ENCODE peak calls at places on chromosomes 2 and 18, in eight cellular contexts. H, F, N, O, K, M, C and Q are unnamed samples.

GRCh38 chr2:54903736-54904554 is 146.3 kb downstream of the RTN4 start:
- DNase-seq in C (no peak), O (no peak), N (no peak), K (no peak), F (peak; percentile 54), M (no peak), H (peak; percentile 99), Q (peak; percentile 20)

GRCh38 chr2:46812381-46813024 is 103.1 kb downstream of the MCFD2 start:
- DNase-seq in H (peak; percentile 96), K (no peak), F (peak; percentile 41), N (peak; percentile 48), C (no peak), M (no peak), O (no peak), Q (no peak)

GRCh38 chr2:114762986-114763385 is 320.5 kb downstream of the DPP10 start:
- DNase-seq in H (no peak), O (no peak), K (no peak), N (no peak), F (no peak), M (no peak), C (no peak), Q (no peak)

GRCh38 chr2:43160778-43161177 is 65.6 kb downstream of the ZFP36L2 start:
- DNase-seq in C (no peak), N (no peak), H (no peak), F (peak; percentile 81), M (no peak), K (no peak), O (no peak), Q (no peak)

GRCh38 chr2:199798004-199798403 is 53.0 kb downstream of the FTCDNL1 start:
- DNase-seq in O (no peak), F (no peak), M (no peak), N (no peak), C (no peak), H (no peak), K (no peak), Q (no peak)

GRCh38 chr2:199814084-199814844 is 36.7 kb downstream of the FTCDNL1 start:
- DNase-seq in H (no peak), M (no peak), F (no peak), N (no peak), K (no peak), O (no peak), C (no peak), Q (no peak)

GRCh38 chr2:240225116-240225515 is 84.7 kb upstream of the OTOS start:
- DNase-seq in M (no peak), N (no peak), C (no peak), F (no peak), O (no peak), K (no peak), H (no peak), Q (no peak)

GRCh38 chr2:58436842-58437241 is 195.7 kb upstream of the FANCL start:
- DNase-seq in M (no peak), N (no peak), H (no peak), K (no peak), C (no peak), O (no peak), F (no peak), Q (no peak)

GRCh38 chr2:181686566-181687185 is 6.4 kb upstream of the NEUROD1 start:
- DNase-seq in M (no peak), K (no peak), H (no peak), C (no peak), F (no peak), N (no peak), O (no peak), Q (no peak)

GRCh38 chr2:127569274-127570065 is 34.0 kb downstream of the MYO7B start:
- DNase-seq in M (no peak), C (no peak), H (peak; percentile 76), O (no peak), F (no peak), K (no peak), N (no peak), Q (no peak)

GRCh38 chr2:100104718-100105677 is 37.4 kb downstream of the AFF3 start:
- DNase-seq in K (no peak), F (no peak), M (peak; percentile 34), O (peak; percentile 16), H (peak; percentile 11), C (peak; percentile 51), N (peak; percentile 85), Q (no peak)

GRCh38 chr2:72041638-72042111 is 106.0 kb downstream of the CYP26B1 start:
- DNase-seq in O (no peak), N (no peak), F (no peak), C (no peak), K (no peak), M (no peak), H (no peak), Q (no peak)

DNA sequence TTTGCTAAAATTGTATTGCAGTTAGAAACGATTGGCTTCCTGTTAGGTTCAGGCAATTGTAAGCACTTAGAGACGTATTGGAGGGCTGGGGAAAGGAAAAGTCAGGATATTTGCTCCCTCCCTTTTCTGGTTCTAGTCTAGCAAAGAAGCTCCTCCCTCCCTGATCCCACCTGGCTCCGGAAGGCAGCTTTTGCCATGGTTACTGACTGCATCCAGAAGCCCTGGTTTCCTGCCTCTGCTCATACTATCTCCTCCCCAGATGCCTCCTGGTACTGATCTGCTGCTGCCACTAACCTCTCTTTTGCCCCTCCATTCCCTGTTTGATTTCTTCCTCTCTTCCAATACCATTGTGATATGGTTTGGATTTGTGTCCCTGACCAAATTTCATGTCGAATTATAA is 275.9 kb downstream of the MREG start:
- DNase-seq in K (no peak), N (no peak), O (no peak), F (no peak), M (peak; percentile 74), C (no peak), H (no peak), Q (no peak)
- H3K9ac ChIP-seq in K (no peak overlapping the region), N (no peak overlapping the region), O (no peak overlapping the region), F (no peak overlapping the region), M (no peak overlapping the region), C (no peak overlapping the region), H (no peak overlapping the region), Q (no peak overlapping the region)

DNA sequence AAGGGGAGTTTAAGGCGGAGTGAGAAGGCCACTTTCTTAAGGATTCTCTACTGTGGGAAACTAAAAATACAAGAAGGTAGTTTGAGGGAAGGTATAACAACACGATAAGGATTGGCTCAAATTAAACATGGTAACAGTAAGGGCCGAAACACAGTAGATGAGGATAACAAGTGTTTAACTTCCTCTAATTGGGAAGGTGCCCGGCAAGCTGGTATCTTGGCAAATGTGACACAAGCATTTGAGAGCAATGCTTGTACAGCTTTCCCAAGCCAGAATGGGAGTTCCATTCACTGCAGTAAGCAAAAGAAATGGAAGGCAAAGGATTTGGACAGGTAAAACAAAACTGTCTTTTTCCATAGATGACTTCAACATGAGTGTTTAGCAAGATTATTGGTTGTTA is 19.8 kb downstream of the USP40 start:
- DNase-seq in K (no peak), M (no peak), O (no peak), H (no peak), C (no peak), N (no peak), F (no peak), Q (no peak)
- H3K9ac ChIP-seq in K (no peak overlapping the region), M (no peak overlapping the region), O (no peak overlapping the region), H (no peak overlapping the region), C (no peak overlapping the region), N (no peak overlapping the region), F (no peak overlapping the region), Q (no peak overlapping the region)

DNA sequence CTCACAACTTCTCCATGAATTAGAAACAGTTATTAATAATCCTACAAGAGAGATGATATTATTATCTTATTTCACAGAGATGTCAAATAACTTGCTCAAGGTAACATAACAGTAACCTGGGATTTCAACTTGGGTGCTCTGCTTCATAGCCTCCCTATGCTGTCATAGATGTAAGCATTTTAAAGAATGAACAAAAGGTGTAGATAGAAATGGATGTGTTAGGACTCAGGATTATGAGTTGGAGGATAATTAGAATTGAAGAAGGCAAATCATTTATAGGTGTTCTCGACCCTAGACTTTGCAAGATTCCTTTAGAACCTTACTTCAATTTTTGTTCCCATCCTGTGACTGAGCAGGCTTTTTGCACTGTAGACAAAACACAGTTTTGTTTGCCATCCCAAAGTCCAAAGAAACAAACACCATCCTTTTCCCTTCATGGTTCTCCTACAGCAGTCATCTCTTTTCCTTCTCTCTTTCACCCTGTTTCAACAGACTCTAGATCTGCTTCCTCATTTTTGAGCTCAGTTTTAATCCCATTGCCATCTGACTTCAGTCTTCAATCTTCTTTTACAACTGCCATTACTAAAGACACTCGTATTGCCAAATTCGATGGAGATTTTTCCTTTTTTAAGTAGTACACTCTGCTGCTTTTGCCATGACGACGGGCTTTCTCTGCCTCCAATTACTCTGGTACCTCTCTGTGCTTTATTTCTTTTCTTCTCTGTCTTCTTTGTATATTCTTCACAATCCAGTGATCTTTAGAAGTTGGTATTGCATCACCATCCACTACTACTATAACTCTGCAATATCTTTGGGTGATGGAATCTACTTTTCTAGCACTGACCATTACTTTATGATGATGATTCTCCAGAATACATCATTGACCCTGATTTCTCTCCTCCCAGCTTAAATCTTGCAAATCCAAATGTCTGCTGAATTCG is 4.5 kb downstream of the HNMT start:
- DNase-seq in C (no peak), H (no peak), O (no peak), K (no peak), F (no peak), N (no peak), M (no peak), Q (no peak)
- H3K9ac ChIP-seq in C (no peak overlapping the region), H (no peak overlapping the region), O (no peak overlapping the region), K (no peak overlapping the region), F (peak overlapping the region; percentile 46), N (no peak overlapping the region), M (no peak overlapping the region), Q (no peak overlapping the region)

GRCh38 chr18:75252136-75252535 is 41.5 kb downstream of the TSHZ1 start:
- DNase-seq in M (no peak), K (no peak), H (no peak), N (no peak), O (no peak), F (no peak), C (no peak), Q (no peak)
- H3K9ac ChIP-seq in M (no peak overlapping the region), K (no peak overlapping the region), H (no peak overlapping the region), N (no peak overlapping the region), O (no peak overlapping the region), F (no peak overlapping the region), C (no peak overlapping the region), Q (no peak overlapping the region)

DNA sequence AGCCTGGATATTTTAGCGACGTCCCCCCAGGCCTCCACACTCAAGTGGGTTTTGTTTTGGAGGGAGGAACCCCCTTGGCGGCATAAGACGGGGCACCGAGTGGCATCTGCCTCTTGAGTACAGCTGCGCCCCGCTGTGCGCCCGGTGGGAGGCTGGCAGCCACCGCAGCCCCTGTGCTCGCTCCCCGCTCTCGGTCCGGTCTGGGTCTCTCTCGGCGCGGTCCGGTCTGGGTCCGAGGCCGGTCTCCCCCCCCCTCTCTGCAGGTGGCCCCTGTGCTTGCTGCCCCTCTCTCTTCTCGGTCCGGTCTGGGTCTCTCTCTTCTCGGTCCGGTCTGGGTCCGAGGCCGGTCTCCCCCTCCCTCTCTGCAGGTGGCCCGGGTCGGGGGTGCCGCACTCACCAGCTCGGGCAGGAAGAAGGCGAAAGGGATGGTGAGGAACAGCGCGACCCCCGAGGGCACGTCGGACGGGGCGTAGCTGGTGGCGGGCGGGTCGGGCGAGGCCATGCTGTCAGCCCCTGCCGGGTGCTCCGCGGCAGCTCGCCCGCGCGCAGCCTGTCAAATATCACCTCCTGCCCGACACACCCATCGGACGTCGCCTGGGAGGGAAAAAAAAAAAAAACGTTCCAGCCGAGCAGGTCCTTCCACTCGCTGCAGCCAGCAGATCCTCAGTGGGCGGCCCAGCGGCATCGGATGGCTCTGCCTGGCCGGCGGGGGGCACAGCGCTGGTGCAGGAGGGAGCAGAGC is at the start of gene MALL:
- DNase-seq in M (peak; percentile 51), N (peak; percentile 54), F (peak; percentile 76), O (no peak), K (no peak), H (no peak), C (no peak), Q (no peak)
- H3K9ac ChIP-seq in M (no peak within 1 kb of the TSS), N (no peak within 1 kb of the TSS), F (peak within 1 kb of the TSS; percentile 82), O (no peak within 1 kb of the TSS), K (peak within 1 kb of the TSS; percentile 63), H (no peak within 1 kb of the TSS), C (peak within 1 kb of the TSS; percentile 51), Q (no peak within 1 kb of the TSS)

GRCh38 chr2:241777167-241777685 is 604 bp downstream of the GAL3ST2 start:
- DNase-seq in K (no peak), H (no peak), M (no peak), C (no peak), O (no peak), N (no peak), F (peak; percentile 78), Q (no peak)
- H3K9ac ChIP-seq in K (peak overlapping the region; percentile 34), H (no peak overlapping the region), M (no peak overlapping the region), C (peak overlapping the region; percentile 63), O (no peak overlapping the region), N (no peak overlapping the region), F (peak overlapping the region; percentile 90), Q (no peak overlapping the region)